ENCODE peak calls at places on chromosomes 5 and 9, in four cellular contexts. A, I, V and H are unnamed samples.

GRCh38 chr5:67215592-67216471 is 19.2 kb upstream of the CD180 start:
- DNase-seq in A (no peak), I (peak), V (peak), H (no peak)

GRCh38 chr9:80175286-80175906 is 603.6 kb downstream of the TLE4 start:
- DNase-seq in A (peak), I (peak), V (peak), H (no peak)

GRCh38 chr9:110049699-110050450 is 158.1 kb downstream of the C9orf152 start:
- DNase-seq in A (peak), I (no peak), V (peak), H (no peak)

GRCh38 chr9:93131599-93132286 is 2.3 kb downstream of the NINJ1 start:
- DNase-seq in A (no peak), I (no peak), V (peak), H (no peak)

GRCh38 chr5:103510851-103511553 is 51.6 kb downstream of the NUDT12 start:
- DNase-seq in A (peak), I (peak), V (no peak), H (no peak)

GRCh38 chr9:123162359-123163345 is 105.7 kb downstream of the STRBP start:
- DNase-seq in A (no peak), I (no peak), V (no peak), H (no peak)

GRCh38 chr5:1020461-1020961 is 11.9 kb downstream of the NKD2 start:
- DNase-seq in A (no peak), I (no peak), V (no peak), H (no peak)

GRCh38 chr5:1890296-1890695 is 7.6 kb upstream of the IRX4 start:
- DNase-seq in A (no peak), I (no peak), V (no peak), H (no peak)

GRCh38 chr5:150645070-150645700 is 4.7 kb downstream of the SYNPO start:
- DNase-seq in A (no peak), I (peak), V (no peak), H (peak)

GRCh38 chr5:68215888-68216736 is 556 bp downstream of the PIK3R1 start:
- DNase-seq in A (peak), I (peak), V (peak), H (no peak)

GRCh38 chr9:121321039-121321503 is 49.0 kb downstream of the STOM start:
- DNase-seq in A (no peak), I (peak), V (no peak), H (no peak)

GRCh38 chr5:31124026-31124425 is 69.5 kb upstream of the CDH6 start:
- DNase-seq in A (peak), I (no peak), V (no peak), H (no peak)

GRCh38 chr5:77641963-77642589 is 3.6 kb upstream of the OTP start:
- DNase-seq in A (no peak), I (no peak), V (no peak), H (no peak)

GRCh38 chr9:96441798-96442445 is 8.0 kb upstream of the HABP4 start:
- DNase-seq in A (peak), I (peak), V (no peak), H (no peak)

GRCh38 chr9:73023025-73023541 is 70.2 kb upstream of the ALDH1A1 start:
- DNase-seq in A (peak), I (peak), V (peak), H (peak)

GRCh38 chr5:73160239-73160671 is 12.7 kb upstream of the TMEM174 start:
- DNase-seq in A (no peak), I (no peak), V (no peak), H (no peak)

GRCh38 chr5:142758062-142758802 is 11.9 kb upstream of the ARHGAP26 start:
- DNase-seq in A (no peak), I (no peak), V (no peak), H (no peak)

GRCh38 chr9:112505607-112506006 is 19.0 kb downstream of the KIAA1958 start:
- DNase-seq in A (no peak), I (no peak), V (peak), H (no peak)

GRCh38 chr5:4082966-4083564 is 487.4 kb downstream of the IRX1 start:
- DNase-seq in A (peak), I (no peak), V (no peak), H (no peak)

GRCh38 chr5:138054206-138054605 is 21.3 kb upstream of the FAM13B start:
- DNase-seq in A (no peak), I (no peak), V (no peak), H (no peak)

GRCh38 chr5:179779826-179780225 is 14.0 kb upstream of the LTC4S start:
- DNase-seq in A (no peak), I (no peak), V (no peak), H (no peak)

GRCh38 chr9:93077811-93078210 is 18.2 kb upstream of the CARD19 start:
- DNase-seq in A (no peak), I (no peak), V (no peak), H (no peak)

GRCh38 chr5:143506881-143507552 is 103.5 kb upstream of the NR3C1 start:
- DNase-seq in A (peak), I (peak), V (no peak), H (peak)

GRCh38 chr5:38821679-38822078 is 24.1 kb upstream of the OSMR start:
- DNase-seq in A (no peak), I (no peak), V (no peak), H (no peak)

GRCh38 chr9:95007470-95007869 is 281.0 kb downstream of the AOPEP start:
- DNase-seq in A (peak), I (no peak), V (no peak), H (no peak)

GRCh38 chr5:116658141-116658540 is 83.5 kb upstream of the SEMA6A start:
- DNase-seq in A (peak), I (peak), V (no peak), H (no peak)

GRCh38 chr9:31032206-31032605 is 1352.2 kb upstream of the ACO1 start:
- DNase-seq in A (no peak), I (no peak), V (no peak), H (no peak)

GRCh38 chr9:20353931-20354652 is 268.2 kb downstream of the MLLT3 start:
- DNase-seq in A (peak), I (no peak), V (peak), H (no peak)

GRCh38 chr9:117365438-117365837 is 49.4 kb downstream of the ASTN2 start:
- DNase-seq in A (no peak), I (no peak), V (no peak), H (no peak)

GRCh38 chr9:114108016-114108833 is 9.1 kb upstream of the KIF12 start:
- DNase-seq in A (peak), I (peak), V (peak), H (peak)

GRCh38 chr5:73327908-73328455 is 120.6 kb downstream of the FOXD1 start:
- DNase-seq in A (peak), I (no peak), V (no peak), H (no peak)

GRCh38 chr5:180652771-180653170 is 3.4 kb upstream of the FLT4 start:
- DNase-seq in A (no peak), I (no peak), V (no peak), H (no peak)

GRCh38 chr9:77597057-77597456 is 51.1 kb downstream of the GNA14 start:
- DNase-seq in A (no peak), I (peak), V (no peak), H (no peak)

GRCh38 chr9:35687306-35687705 is 2.4 kb downstream of the TPM2 start:
- DNase-seq in A (no peak), I (no peak), V (no peak), H (no peak)

GRCh38 chr9:127554966-127555829 is 56.9 kb upstream of the STXBP1 start:
- DNase-seq in A (no peak), I (no peak), V (no peak), H (no peak)

GRCh38 chr5:38697013-38697412 is 140.6 kb upstream of the LIFR start:
- DNase-seq in A (no peak), I (peak), V (no peak), H (no peak)

GRCh38 chr9:134967547-134967930 is 49.8 kb upstream of the FCN1 start:
- DNase-seq in A (no peak), I (peak), V (no peak), H (no peak)

GRCh38 chr9:136566899-136567298 is 21.1 kb upstream of the NOTCH1 start:
- DNase-seq in A (no peak), I (peak), V (no peak), H (no peak)

GRCh38 chr5:42641321-42642005 is 115.2 kb upstream of the CCDC152 start:
- DNase-seq in A (peak), I (no peak), V (no peak), H (no peak)

GRCh38 chr5:42648036-42648435 is 108.6 kb upstream of the CCDC152 start:
- DNase-seq in A (no peak), I (no peak), V (no peak), H (no peak)

GRCh38 chr5:42642006-42642405 is 114.6 kb upstream of the CCDC152 start:
- DNase-seq in A (peak), I (no peak), V (no peak), H (no peak)

GRCh38 chr5:42648910-42649309 is 107.7 kb upstream of the CCDC152 start:
- DNase-seq in A (no peak), I (no peak), V (no peak), H (no peak)

DNA sequence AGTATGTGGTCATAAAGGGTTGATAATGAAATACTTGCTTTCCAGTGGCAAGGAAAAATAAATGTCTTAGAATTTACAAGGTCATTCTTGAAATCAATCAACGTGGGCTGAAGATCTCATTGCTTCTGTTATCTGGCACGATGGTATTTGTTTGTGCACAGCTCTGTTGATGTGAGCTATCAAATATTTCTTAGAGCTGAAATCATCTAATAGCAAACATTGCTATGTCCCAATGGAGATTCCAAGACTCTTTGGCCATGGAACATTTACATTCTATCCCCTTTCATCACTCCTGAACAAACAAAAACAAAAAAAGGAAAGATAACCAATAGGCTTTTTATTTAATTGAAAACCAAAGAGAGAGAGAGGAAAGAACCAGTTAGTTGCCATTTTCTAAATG is 111.5 kb upstream of the CCDC152 start:
- DNase-seq in A (no peak), I (no peak), V (no peak), H (no peak)
- H3K4me3 ChIP-seq in A (no peak), I (no peak), V (no peak), H (no peak)

GRCh38 chr5:178641711-178642110 is 14.9 kb upstream of the CLK4 start:
- DNase-seq in A (no peak), I (no peak), V (no peak), H (no peak)
- H3K4me3 ChIP-seq in A (no peak), I (no peak), V (no peak), H (no peak)

GRCh38 chr9:2231831-2232230 is 216.7 kb downstream of the SMARCA2 start:
- DNase-seq in A (no peak), I (peak), V (no peak), H (peak)
- H3K4me3 ChIP-seq in A (no peak), I (no peak), V (no peak), H (no peak)

GRCh38 chr5:151683936-151684586 is 2.7 kb downstream of the SPARC start:
- DNase-seq in A (no peak), I (peak), V (no peak), H (no peak)

GRCh38 chr5:151686673-151687378 is at the start of gene SPARC:
- DNase-seq in A (peak), I (peak), V (peak), H (peak)

GRCh38 chr5:151688406-151688805 is 1.7 kb upstream of the SPARC start:
- DNase-seq in A (no peak), I (no peak), V (no peak), H (no peak)

GRCh38 chr5:151684690-151685361 is 1.9 kb downstream of the SPARC start:
- DNase-seq in A (peak), I (peak), V (peak), H (peak)

DNA sequence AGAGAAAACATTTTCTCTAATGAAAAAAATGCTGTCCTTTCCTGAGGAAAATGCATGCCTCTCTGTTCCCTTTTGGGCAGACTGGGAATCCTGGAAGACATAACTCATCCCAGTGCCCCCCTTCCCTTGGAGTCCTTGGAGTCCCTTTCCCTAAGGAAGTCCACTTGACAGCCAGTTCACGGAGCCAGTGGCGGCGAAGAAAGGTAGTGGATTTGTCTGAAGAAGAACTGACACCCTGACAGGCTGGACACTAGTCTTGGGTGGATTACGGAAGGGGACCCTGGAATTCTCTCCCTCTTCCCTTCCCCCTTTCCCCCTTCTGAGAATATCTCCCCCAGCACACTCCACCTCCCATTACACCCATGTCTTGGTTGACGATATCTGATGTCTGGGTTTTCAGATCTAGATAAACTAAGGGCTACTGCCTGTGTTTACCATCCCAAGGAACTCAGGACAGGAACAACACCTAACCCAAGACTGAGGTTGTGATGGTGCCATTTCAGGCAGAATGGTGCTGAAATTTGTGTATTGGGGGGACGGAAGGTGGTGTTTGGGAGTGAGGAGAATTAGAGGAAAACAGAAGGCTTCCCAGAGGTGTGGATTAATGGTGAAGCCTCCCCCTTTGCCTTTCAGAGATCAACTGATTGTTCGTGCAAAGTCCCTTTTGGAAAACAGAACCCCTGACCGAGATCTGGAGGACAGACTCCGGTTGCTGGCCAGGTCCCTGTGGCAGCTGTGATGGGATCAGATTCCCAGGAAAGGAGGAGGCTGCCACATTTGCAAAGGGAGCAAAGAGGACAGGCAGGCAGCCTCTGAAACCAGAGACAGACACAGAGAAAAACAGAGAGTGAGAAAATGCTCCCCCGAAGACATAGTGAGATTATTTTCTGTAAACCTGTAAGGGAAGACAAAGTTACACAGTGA is 704 bp downstream of the SPARC start:
- DNase-seq in A (no peak), I (no peak), V (no peak), H (no peak)
- H3K4me3 ChIP-seq in A (peak), I (peak), V (peak), H (peak)